ENCODE peak calls at places on chromosomes 2 and 18, in seven cellular contexts. One of them, this sample, is unnamed.

GRCh38 chr2:132984731-132985130 is 314.7 kb upstream of the LYPD1 start:
- DNase-seq in activated CD4-positive, alpha-beta T cell treated with anti-CD3 and anti-CD28 coated beads, Interleukin-2, amount 10 ng/mL, durations not matched to agents 7 days and 5 days: no peak
- DNase-seq in GM23338: no peak
- DNase-seq in AG09309: no peak
- DNase-seq in activated CD8-positive, alpha-beta memory T cell treated with anti-CD3 and anti-CD28 coated beads, Interleukin-2, amount 50 U/mL, for 48 hours: no peak
- DNase-seq in tibial nerve: no peak
- DNase-seq in NCI-H526: no peak
- DNase-seq in this sample: no peak

GRCh38 chr2:101830555-101830954 is 133.0 kb downstream of the MAP4K4 start:
- DNase-seq in activated CD4-positive, alpha-beta T cell treated with anti-CD3 and anti-CD28 coated beads, Interleukin-2, amount 10 ng/mL, durations not matched to agents 7 days and 5 days: no peak
- DNase-seq in GM23338: no peak
- DNase-seq in AG09309: no peak
- DNase-seq in activated CD8-positive, alpha-beta memory T cell treated with anti-CD3 and anti-CD28 coated beads, Interleukin-2, amount 50 U/mL, for 48 hours: no peak
- DNase-seq in tibial nerve: no peak
- DNase-seq in NCI-H526: no peak
- DNase-seq in this sample: no peak

GRCh38 chr2:225328192-225328591 is 71.3 kb upstream of the NYAP2 start:
- DNase-seq in activated CD4-positive, alpha-beta T cell treated with anti-CD3 and anti-CD28 coated beads, Interleukin-2, amount 10 ng/mL, durations not matched to agents 7 days and 5 days: no peak
- DNase-seq in GM23338: peak
- DNase-seq in AG09309: no peak
- DNase-seq in activated CD8-positive, alpha-beta memory T cell treated with anti-CD3 and anti-CD28 coated beads, Interleukin-2, amount 50 U/mL, for 48 hours: no peak
- DNase-seq in tibial nerve: no peak
- DNase-seq in NCI-H526: no peak
- DNase-seq in this sample: no peak

GRCh38 chr2:78237704-78238103 is 715.5 kb upstream of the LRRTM4 start:
- DNase-seq in activated CD4-positive, alpha-beta T cell treated with anti-CD3 and anti-CD28 coated beads, Interleukin-2, amount 10 ng/mL, durations not matched to agents 7 days and 5 days: no peak
- DNase-seq in GM23338: no peak
- DNase-seq in AG09309: no peak
- DNase-seq in activated CD8-positive, alpha-beta memory T cell treated with anti-CD3 and anti-CD28 coated beads, Interleukin-2, amount 50 U/mL, for 48 hours: no peak
- DNase-seq in tibial nerve: no peak
- DNase-seq in NCI-H526: no peak
- DNase-seq in this sample: no peak

GRCh38 chr2:175310813-175311504 is 129.4 kb upstream of the ATP5MC3 start:
- DNase-seq in activated CD4-positive, alpha-beta T cell treated with anti-CD3 and anti-CD28 coated beads, Interleukin-2, amount 10 ng/mL, durations not matched to agents 7 days and 5 days: no peak
- DNase-seq in GM23338: no peak
- DNase-seq in AG09309: no peak
- DNase-seq in activated CD8-positive, alpha-beta memory T cell treated with anti-CD3 and anti-CD28 coated beads, Interleukin-2, amount 50 U/mL, for 48 hours: no peak
- DNase-seq in tibial nerve: no peak
- DNase-seq in NCI-H526: no peak
- DNase-seq in this sample: no peak

GRCh38 chr2:48826986-48827385 is 71.5 kb upstream of the LHCGR start:
- DNase-seq in activated CD4-positive, alpha-beta T cell treated with anti-CD3 and anti-CD28 coated beads, Interleukin-2, amount 10 ng/mL, durations not matched to agents 7 days and 5 days: no peak
- DNase-seq in GM23338: peak
- DNase-seq in AG09309: no peak
- DNase-seq in activated CD8-positive, alpha-beta memory T cell treated with anti-CD3 and anti-CD28 coated beads, Interleukin-2, amount 50 U/mL, for 48 hours: no peak
- DNase-seq in tibial nerve: no peak
- DNase-seq in NCI-H526: no peak
- DNase-seq in this sample: no peak

GRCh38 chr18:48788378-48788777 is 162.4 kb downstream of the SMAD7 start:
- DNase-seq in activated CD4-positive, alpha-beta T cell treated with anti-CD3 and anti-CD28 coated beads, Interleukin-2, amount 10 ng/mL, durations not matched to agents 7 days and 5 days: no peak
- DNase-seq in GM23338: no peak
- DNase-seq in AG09309: no peak
- DNase-seq in activated CD8-positive, alpha-beta memory T cell treated with anti-CD3 and anti-CD28 coated beads, Interleukin-2, amount 50 U/mL, for 48 hours: no peak
- DNase-seq in tibial nerve: no peak
- DNase-seq in NCI-H526: no peak
- DNase-seq in this sample: peak

GRCh38 chr2:163731735-163732134 is 4.1 kb downstream of the FIGN start:
- DNase-seq in activated CD4-positive, alpha-beta T cell treated with anti-CD3 and anti-CD28 coated beads, Interleukin-2, amount 10 ng/mL, durations not matched to agents 7 days and 5 days: no peak
- DNase-seq in GM23338: no peak
- DNase-seq in AG09309: no peak
- DNase-seq in activated CD8-positive, alpha-beta memory T cell treated with anti-CD3 and anti-CD28 coated beads, Interleukin-2, amount 50 U/mL, for 48 hours: no peak
- DNase-seq in tibial nerve: no peak
- DNase-seq in NCI-H526: no peak
- DNase-seq in this sample: no peak

GRCh38 chr2:224469374-224469964 is 67.6 kb upstream of the FAM124B start:
- DNase-seq in activated CD4-positive, alpha-beta T cell treated with anti-CD3 and anti-CD28 coated beads, Interleukin-2, amount 10 ng/mL, durations not matched to agents 7 days and 5 days: no peak
- DNase-seq in GM23338: peak
- DNase-seq in AG09309: no peak
- DNase-seq in activated CD8-positive, alpha-beta memory T cell treated with anti-CD3 and anti-CD28 coated beads, Interleukin-2, amount 50 U/mL, for 48 hours: no peak
- DNase-seq in tibial nerve: no peak
- DNase-seq in NCI-H526: no peak
- DNase-seq in this sample: peak

GRCh38 chr18:4119127-4119648 is 335.9 kb downstream of the DLGAP1 start:
- DNase-seq in activated CD4-positive, alpha-beta T cell treated with anti-CD3 and anti-CD28 coated beads, Interleukin-2, amount 10 ng/mL, durations not matched to agents 7 days and 5 days: no peak
- DNase-seq in GM23338: peak
- DNase-seq in AG09309: no peak
- DNase-seq in activated CD8-positive, alpha-beta memory T cell treated with anti-CD3 and anti-CD28 coated beads, Interleukin-2, amount 50 U/mL, for 48 hours: no peak
- DNase-seq in tibial nerve: no peak
- DNase-seq in NCI-H526: no peak
- DNase-seq in this sample: peak

GRCh38 chr2:144083211-144083610 is 436.7 kb downstream of the ZEB2 start:
- DNase-seq in activated CD4-positive, alpha-beta T cell treated with anti-CD3 and anti-CD28 coated beads, Interleukin-2, amount 10 ng/mL, durations not matched to agents 7 days and 5 days: no peak
- DNase-seq in GM23338: no peak
- DNase-seq in AG09309: peak
- DNase-seq in activated CD8-positive, alpha-beta memory T cell treated with anti-CD3 and anti-CD28 coated beads, Interleukin-2, amount 50 U/mL, for 48 hours: no peak
- DNase-seq in tibial nerve: no peak
- DNase-seq in NCI-H526: no peak
- DNase-seq in this sample: no peak

GRCh38 chr2:181970160-181970794 is 15.4 kb upstream of the PPP1R1C start:
- DNase-seq in activated CD4-positive, alpha-beta T cell treated with anti-CD3 and anti-CD28 coated beads, Interleukin-2, amount 10 ng/mL, durations not matched to agents 7 days and 5 days: no peak
- DNase-seq in GM23338: peak
- DNase-seq in AG09309: no peak
- DNase-seq in activated CD8-positive, alpha-beta memory T cell treated with anti-CD3 and anti-CD28 coated beads, Interleukin-2, amount 50 U/mL, for 48 hours: no peak
- DNase-seq in tibial nerve: no peak
- DNase-seq in NCI-H526: no peak
- DNase-seq in this sample: no peak

GRCh38 chr2:178910005-178910404 is 102.8 kb upstream of the TTN start:
- DNase-seq in activated CD4-positive, alpha-beta T cell treated with anti-CD3 and anti-CD28 coated beads, Interleukin-2, amount 10 ng/mL, durations not matched to agents 7 days and 5 days: no peak
- DNase-seq in GM23338: no peak
- DNase-seq in AG09309: no peak
- DNase-seq in activated CD8-positive, alpha-beta memory T cell treated with anti-CD3 and anti-CD28 coated beads, Interleukin-2, amount 50 U/mL, for 48 hours: no peak
- DNase-seq in tibial nerve: no peak
- DNase-seq in NCI-H526: no peak
- DNase-seq in this sample: no peak

GRCh38 chr2:222248818-222249217 is 50.0 kb downstream of the PAX3 start:
- DNase-seq in activated CD4-positive, alpha-beta T cell treated with anti-CD3 and anti-CD28 coated beads, Interleukin-2, amount 10 ng/mL, durations not matched to agents 7 days and 5 days: no peak
- DNase-seq in GM23338: no peak
- DNase-seq in AG09309: no peak
- DNase-seq in activated CD8-positive, alpha-beta memory T cell treated with anti-CD3 and anti-CD28 coated beads, Interleukin-2, amount 50 U/mL, for 48 hours: no peak
- DNase-seq in tibial nerve: no peak
- DNase-seq in NCI-H526: no peak
- DNase-seq in this sample: no peak

GRCh38 chr2:3654031-3654430 is 4.0 kb upstream of the ALLC start:
- DNase-seq in activated CD4-positive, alpha-beta T cell treated with anti-CD3 and anti-CD28 coated beads, Interleukin-2, amount 10 ng/mL, durations not matched to agents 7 days and 5 days: no peak
- DNase-seq in GM23338: no peak
- DNase-seq in AG09309: no peak
- DNase-seq in activated CD8-positive, alpha-beta memory T cell treated with anti-CD3 and anti-CD28 coated beads, Interleukin-2, amount 50 U/mL, for 48 hours: no peak
- DNase-seq in tibial nerve: no peak
- DNase-seq in NCI-H526: no peak
- DNase-seq in this sample: no peak

GRCh38 chr2:236862961-236863728 is 222.5 kb upstream of the COPS8 start:
- DNase-seq in activated CD4-positive, alpha-beta T cell treated with anti-CD3 and anti-CD28 coated beads, Interleukin-2, amount 10 ng/mL, durations not matched to agents 7 days and 5 days: no peak
- DNase-seq in GM23338: no peak
- DNase-seq in AG09309: peak
- DNase-seq in activated CD8-positive, alpha-beta memory T cell treated with anti-CD3 and anti-CD28 coated beads, Interleukin-2, amount 50 U/mL, for 48 hours: peak
- DNase-seq in tibial nerve: no peak
- DNase-seq in NCI-H526: peak
- DNase-seq in this sample: no peak

GRCh38 chr2:226798422-226799210 is 1.0 kb downstream of the IRS1 start:
- DNase-seq in activated CD4-positive, alpha-beta T cell treated with anti-CD3 and anti-CD28 coated beads, Interleukin-2, amount 10 ng/mL, durations not matched to agents 7 days and 5 days: peak
- DNase-seq in GM23338: peak
- DNase-seq in AG09309: no peak
- DNase-seq in activated CD8-positive, alpha-beta memory T cell treated with anti-CD3 and anti-CD28 coated beads, Interleukin-2, amount 50 U/mL, for 48 hours: peak
- DNase-seq in tibial nerve: no peak
- DNase-seq in NCI-H526: no peak
- DNase-seq in this sample: peak

GRCh38 chr2:118224144-118224887 is 136.0 kb downstream of the INSIG2 start:
- DNase-seq in activated CD4-positive, alpha-beta T cell treated with anti-CD3 and anti-CD28 coated beads, Interleukin-2, amount 10 ng/mL, durations not matched to agents 7 days and 5 days: peak
- DNase-seq in GM23338: peak
- DNase-seq in AG09309: no peak
- DNase-seq in activated CD8-positive, alpha-beta memory T cell treated with anti-CD3 and anti-CD28 coated beads, Interleukin-2, amount 50 U/mL, for 48 hours: peak
- DNase-seq in tibial nerve: no peak
- DNase-seq in NCI-H526: no peak
- DNase-seq in this sample: peak

GRCh38 chr2:61906187-61906470 is 655 bp downstream of the COMMD1 start:
- DNase-seq in activated CD4-positive, alpha-beta T cell treated with anti-CD3 and anti-CD28 coated beads, Interleukin-2, amount 10 ng/mL, durations not matched to agents 7 days and 5 days: no peak
- DNase-seq in GM23338: no peak
- DNase-seq in AG09309: no peak
- DNase-seq in activated CD8-positive, alpha-beta memory T cell treated with anti-CD3 and anti-CD28 coated beads, Interleukin-2, amount 50 U/mL, for 48 hours: no peak
- DNase-seq in tibial nerve: no peak
- DNase-seq in NCI-H526: no peak
- DNase-seq in this sample: no peak